ENCODE peak calls at places on chromosomes 13 and 19, in five cellular contexts. R is mesendoderm; N is prostate gland; H is naive thymus-derived CD4-positive, alpha-beta T cell; M is cardiac muscle cell. Q is an unnamed sample.

GRCh38 chr19:11556634-11557420 is 2.2 kb downstream of the ELOF1 start:
- DNase-seq in H (no peak), M (no peak), N (no peak), R (no peak), Q (no peak)

GRCh38 chr19:54949412-54949811 is 2.1 kb upstream of the NLRP7 start:
- DNase-seq in M (no peak), H (no peak), N (no peak), R (no peak), Q (no peak)

GRCh38 chr13:31629085-31629785 is 110.1 kb upstream of the RXFP2 start:
- DNase-seq in M (no peak), R (no peak), N (no peak), H (no peak), Q (no peak)

GRCh38 chr13:75181906-75182305 is 300.1 kb downstream of the TBC1D4 start:
- DNase-seq in N (no peak), M (no peak), H (no peak), R (no peak), Q (no peak)

GRCh38 chr13:107020393-107020792 is 452.5 kb upstream of the ARGLU1 start:
- DNase-seq in M (no peak), N (no peak), R (peak; percentile 56), H (no peak), Q (no peak)

GRCh38 chr13:46666727-46667456 is 113.9 kb downstream of the LRCH1 start:
- DNase-seq in M (peak; percentile 66), R (peak; percentile 91), H (no peak), N (no peak), Q (no peak)

GRCh38 chr13:20387441-20387971 is 138.2 kb downstream of the CRYL1 start:
- DNase-seq in H (no peak), R (no peak), N (no peak), M (no peak), Q (no peak)

GRCh38 chr13:102260256-102260655 is 141.6 kb downstream of the FGF14 start:
- DNase-seq in R (no peak), N (no peak), H (no peak), M (no peak), Q (no peak)

GRCh38 chr13:20610006-20610405 is 43.0 kb downstream of the IFT88 start:
- DNase-seq in H (no peak), M (no peak), N (no peak), R (no peak), Q (no peak)

GRCh38 chr19:23998568-23998967 is 83.9 kb downstream of the ZNF726 start:
- DNase-seq in M (no peak), R (no peak), N (no peak), H (no peak), Q (no peak)

GRCh38 chr13:70188567-70188966 is 80.3 kb upstream of the KLHL1 start:
- DNase-seq in M (no peak), R (peak; percentile 3), N (no peak), H (no peak), Q (no peak)

DNA sequence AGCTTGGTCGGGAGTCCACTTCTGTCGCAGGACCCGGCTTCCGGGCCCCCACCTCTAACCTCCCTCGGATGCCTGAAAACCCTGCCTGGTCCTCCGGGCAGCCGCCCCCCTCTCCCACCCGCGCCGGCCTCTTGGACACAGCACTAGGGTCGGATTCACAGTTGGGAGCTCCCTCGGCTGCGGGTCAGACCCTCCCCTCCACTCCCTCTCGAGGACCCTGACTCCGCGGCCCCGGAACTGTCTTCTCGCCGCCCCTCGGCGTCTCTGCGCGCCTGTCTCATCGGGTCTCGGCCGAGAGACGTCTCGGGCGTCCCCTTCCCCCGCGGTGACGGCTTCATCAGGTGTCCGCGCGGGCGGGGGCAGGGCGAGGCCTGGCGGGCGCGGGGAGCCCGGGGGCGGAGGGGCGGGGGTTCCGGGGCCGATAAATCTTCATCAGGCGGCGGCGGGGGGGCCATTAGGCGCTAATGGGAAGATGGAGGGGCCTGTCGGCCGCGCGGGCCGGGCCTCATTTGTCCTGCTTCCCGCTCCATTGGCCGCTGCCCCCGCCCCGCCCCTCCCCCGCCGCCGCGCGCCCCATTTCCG is 11.7 kb upstream of the ERFL start:
- DNase-seq in M (peak; percentile 14), R (peak; percentile 57), N (no peak), H (no peak), Q (peak; percentile 21)
- H3K4me3 ChIP-seq in M (peak overlapping the region; percentile 32), R (no peak overlapping the region), N (peak overlapping the region; percentile 48), H (peak overlapping the region; percentile 39), Q (peak overlapping the region; percentile 54)

DNA sequence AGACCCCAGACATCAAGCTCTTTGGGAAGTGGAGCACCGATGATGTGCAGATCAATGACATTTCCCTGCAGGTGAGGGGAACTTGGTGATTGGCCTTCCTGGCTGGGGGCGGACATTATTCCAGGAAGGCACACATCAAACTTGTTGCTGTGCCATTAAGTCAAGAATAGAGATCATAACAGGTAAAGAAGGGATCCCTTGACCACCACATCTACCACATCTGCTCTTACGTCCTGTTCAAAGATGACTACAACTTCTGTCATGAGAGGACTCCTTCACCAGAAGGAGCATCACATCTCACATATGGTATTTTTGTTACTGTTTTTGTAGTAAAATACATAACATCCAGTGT is 1.1 kb downstream of the RPS5 start:
- DNase-seq in H (no peak), R (no peak), M (no peak), N (no peak), Q (no peak)
- H3K36me3 ChIP-seq in H (no peaks in the 10 kb centered on the region), R (peaks cover 14% of the 10 kb centered on the region), M (peaks cover 18% of the 10 kb centered on the region), N (peaks cover 6% of the 10 kb centered on the region), Q (no peaks in the 10 kb centered on the region)

GRCh38 chr19:1239420-1239795 is 1.6 kb upstream of the CBARP start:
- DNase-seq in R (no peak), M (no peak), H (no peak), N (no peak), Q (no peak)
- H3K4me3 ChIP-seq in R (no peak overlapping the region), M (no peak overlapping the region), H (no peak overlapping the region), N (no peak overlapping the region), Q (no peak overlapping the region)

GRCh38 chr19:2077833-2078619 is 18.1 kb downstream of the MOB3A start:
- DNase-seq in N (no peak), M (no peak), H (no peak), R (no peak), Q (no peak)
- H3K36me3 ChIP-seq in N (peaks cover 30% of the 10 kb centered on the region), M (peaks cover 8% of the 10 kb centered on the region), H (peaks cover 29% of the 10 kb centered on the region), R (no peaks in the 10 kb centered on the region), Q (no peaks in the 10 kb centered on the region)

GRCh38 chr13:99342723-99343315 is 35.6 kb upstream of the GPR183 start:
- DNase-seq in R (peak; percentile 16), M (no peak), H (no peak), N (no peak), Q (no peak)
- H3K4me3 ChIP-seq in R (no peak overlapping the region), M (no peak overlapping the region), H (no peak overlapping the region), N (no peak overlapping the region), Q (no peak overlapping the region)

GRCh38 chr19:4018775-4019504 is 11.4 kb downstream of the PIAS4 start:
- DNase-seq in N (no peak), R (no peak), H (no peak), M (no peak), Q (no peak)
- H3K36me3 ChIP-seq in N (peaks cover 2% of the 10 kb centered on the region), R (no peaks in the 10 kb centered on the region), H (no peaks in the 10 kb centered on the region), M (peaks cover 7% of the 10 kb centered on the region), Q (no peaks in the 10 kb centered on the region)

DNA sequence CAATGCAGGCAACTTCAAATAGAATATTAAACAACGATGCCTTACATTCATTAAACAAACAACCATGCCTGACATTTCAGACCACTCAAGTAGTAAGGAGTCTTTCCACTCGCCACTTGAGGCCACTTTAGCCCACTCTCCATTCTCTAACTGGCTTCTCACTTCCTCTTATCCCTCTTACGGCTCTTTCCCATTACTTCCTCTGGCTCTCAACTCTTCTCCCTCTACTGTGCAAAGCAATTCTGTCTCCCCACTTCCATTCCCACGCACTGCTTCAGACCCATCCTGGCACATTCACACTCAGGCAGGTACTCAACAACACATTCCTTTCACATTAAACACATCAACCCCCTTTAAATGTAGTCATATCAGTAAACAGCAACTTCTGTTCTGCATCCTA is 229.8 kb upstream of the IPO5 start:
- DNase-seq in H (no peak), M (peak; percentile 12), N (no peak), R (no peak), Q (no peak)
- H3K4me3 ChIP-seq in H (no peak overlapping the region), M (no peak overlapping the region), N (no peak overlapping the region), R (no peak overlapping the region), Q (no peak overlapping the region)

DNA sequence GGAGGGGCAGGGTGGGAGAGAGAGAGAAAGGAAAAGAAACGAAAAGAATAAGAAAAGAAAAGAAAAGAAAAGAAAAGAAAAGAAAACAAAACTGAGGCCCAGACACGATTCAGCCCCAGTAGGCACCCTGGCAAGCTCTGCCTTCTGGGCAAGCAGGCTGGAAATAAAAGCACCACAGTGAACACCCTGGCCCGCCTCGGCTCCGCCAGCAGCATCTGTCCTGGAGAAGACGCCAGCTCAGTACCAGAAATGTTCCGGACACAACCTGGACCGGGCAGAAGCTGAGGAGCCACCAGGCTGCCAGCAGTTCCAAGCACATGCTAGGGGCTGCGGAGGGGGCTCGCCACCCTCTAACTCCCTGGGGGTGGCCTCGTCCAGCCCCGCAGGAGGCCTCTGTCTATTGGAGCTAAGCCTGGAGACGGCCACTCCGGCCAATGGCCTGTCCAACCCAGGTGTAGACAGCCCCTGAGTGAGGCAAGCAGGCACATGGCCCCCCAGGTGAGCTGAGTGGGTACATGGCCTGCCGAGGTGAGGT is 11.4 kb upstream of the CPAMD8 start:
- DNase-seq in H (no peak), N (no peak), R (no peak), M (no peak), Q (no peak)
- H3K36me3 ChIP-seq in H (no peaks in the 10 kb centered on the region), N (no peaks in the 10 kb centered on the region), R (no peaks in the 10 kb centered on the region), M (no peaks in the 10 kb centered on the region), Q (no peaks in the 10 kb centered on the region)

DNA sequence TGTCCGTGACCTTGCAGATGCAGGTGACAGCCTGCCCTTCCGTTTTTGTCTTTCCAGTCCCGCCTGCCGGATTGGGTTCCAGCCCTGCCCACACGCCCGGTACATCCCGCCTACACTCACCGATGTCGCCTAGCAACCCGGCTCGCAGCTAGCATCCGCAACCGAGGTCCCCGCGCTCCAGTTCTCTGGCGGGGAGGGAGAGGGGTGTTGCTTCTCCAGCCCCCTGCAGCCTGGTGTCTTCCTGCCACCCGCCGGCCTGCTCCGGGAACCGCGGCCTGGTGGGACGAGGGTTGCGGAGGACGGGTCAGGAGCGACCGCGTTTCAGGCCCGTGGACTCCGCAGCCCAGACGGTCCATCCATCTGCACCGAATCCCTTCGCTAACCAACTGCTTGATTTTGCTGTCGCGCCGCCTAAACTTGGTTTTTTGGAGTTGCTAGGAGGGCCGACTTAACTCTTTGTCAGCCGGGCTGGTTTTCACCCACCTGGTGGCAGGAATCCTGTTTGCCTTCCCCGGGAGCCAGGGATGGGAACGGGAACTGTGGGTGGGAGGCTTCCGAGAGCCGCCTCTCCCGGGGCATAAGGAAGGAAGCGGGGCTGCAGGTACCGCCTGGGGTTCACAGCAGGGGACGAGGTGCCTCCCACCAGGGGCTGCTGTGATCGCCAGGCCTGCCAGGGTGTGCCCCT is 15.4 kb upstream of the MATK start:
- DNase-seq in R (peak; percentile 69), H (peak; percentile 55), M (peak; percentile 32), N (peak; percentile 53), Q (peak; percentile 36)
- H3K4me3 ChIP-seq in R (no peak overlapping the region), H (peak overlapping the region; percentile 34), M (no peak overlapping the region), N (peak overlapping the region; percentile 7), Q (no peak overlapping the region)

Q was measured in testis.